ENCODE peak calls at places on chromosomes 7 and 10, in eight cellular contexts. P, Q, A, F, E, D, K and Y are unnamed samples.

GRCh38 chr7:148607151-148607661 is 16.6 kb downstream of the C7orf33 start:
- DNase-seq in E (no peak), A (no peak), Q (no peak), D (peak; percentile 67), F (no peak), K (peak; percentile 51), P (no peak), Y (no peak)

GRCh38 chr10:132036153-132036886 is 29.4 kb upstream of the JAKMIP3 start:
- DNase-seq in Q (peak; percentile 54), K (peak; percentile 70), F (no peak), D (peak; percentile 40), A (peak; percentile 9), P (no peak), E (no peak), Y (no peak)

GRCh38 chr10:26242752-26243151 is 26.2 kb downstream of the GAD2 start:
- DNase-seq in Q (no peak), K (peak; percentile 92), A (no peak), D (no peak), F (no peak), P (no peak), E (no peak), Y (no peak)

GRCh38 chr7:94028768-94029167 is 24.6 kb upstream of the BET1 start:
- DNase-seq in E (no peak), F (no peak), K (no peak), A (peak; percentile 78), P (no peak), D (no peak), Q (peak; percentile 53), Y (peak; percentile 73)

GRCh38 chr7:99379043-99379577 is 4.6 kb downstream of the ARPC1B start:
- DNase-seq in E (peak; percentile 97), Q (peak; percentile 98), P (no peak), F (no peak), K (no peak), A (peak; percentile 87), D (no peak), Y (peak; percentile 84)

GRCh38 chr7:55339033-55339995 is 25.8 kb upstream of the LANCL2 start:
- DNase-seq in D (no peak), K (no peak), Q (no peak), A (no peak), F (no peak), P (no peak), E (no peak), Y (no peak)

GRCh38 chr7:86643478-86644281 is at the start of gene GRM3:
- DNase-seq in F (no peak), P (no peak), E (no peak), K (peak; percentile 96), Q (peak; percentile 5), D (peak; percentile 80), A (peak; percentile 0), Y (no peak)

GRCh38 chr7:149827089-149827981 is 10.8 kb upstream of the ZNF862 start:
- DNase-seq in A (no peak), F (no peak), Q (no peak), D (no peak), K (no peak), P (no peak), E (no peak), Y (no peak)

GRCh38 chr7:37289347-37289746 is 159.3 kb downstream of the ELMO1 start:
- DNase-seq in Q (no peak), F (no peak), P (no peak), K (no peak), E (no peak), A (no peak), D (no peak), Y (no peak)

GRCh38 chr7:90178592-90179279 is 24.5 kb downstream of the STEAP1 start:
- DNase-seq in K (peak; percentile 4), E (peak; percentile 85), Q (peak; percentile 95), A (peak; percentile 93), F (no peak), P (peak; percentile 97), D (no peak), Y (peak; percentile 90)

GRCh38 chr10:91597397-91597881 is 35.4 kb downstream of the PPP1R3C start:
- DNase-seq in E (no peak), A (peak; percentile 53), K (no peak), P (no peak), F (no peak), D (no peak), Q (peak; percentile 42), Y (no peak)

GRCh38 chr7:45652630-45653029 is 78.5 kb downstream of the ADCY1 start:
- DNase-seq in E (no peak), A (no peak), P (no peak), D (no peak), F (no peak), Q (no peak), K (no peak), Y (no peak)

GRCh38 chr7:87876759-87877234 is 504 bp downstream of the DBF4 start:
- DNase-seq in P (no peak), Q (peak; percentile 88), E (peak; percentile 69), A (peak; percentile 64), K (peak; percentile 84), D (peak; percentile 53), F (peak; percentile 68), Y (peak; percentile 46)

GRCh38 chr10:103512591-103513382 is 19.3 kb downstream of the NEURL1 start:
- DNase-seq in D (peak; percentile 24), P (no peak), F (no peak), A (no peak), Q (no peak), K (no peak), E (no peak), Y (no peak)

GRCh38 chr10:68330852-68331454 is 911 bp upstream of the HNRNPH3 start:
- DNase-seq in K (peak; percentile 9), Q (peak; percentile 71), E (no peak), D (peak; percentile 29), F (peak; percentile 28), P (no peak), A (peak; percentile 40), Y (peak; percentile 14)

GRCh38 chr7:106166651-106167342 is 54.7 kb upstream of the SYPL1 start:
- DNase-seq in K (peak; percentile 82), F (peak; percentile 51), Q (peak; percentile 81), E (peak; percentile 69), A (peak; percentile 73), P (peak; percentile 68), D (peak; percentile 41), Y (peak; percentile 63)

DNA sequence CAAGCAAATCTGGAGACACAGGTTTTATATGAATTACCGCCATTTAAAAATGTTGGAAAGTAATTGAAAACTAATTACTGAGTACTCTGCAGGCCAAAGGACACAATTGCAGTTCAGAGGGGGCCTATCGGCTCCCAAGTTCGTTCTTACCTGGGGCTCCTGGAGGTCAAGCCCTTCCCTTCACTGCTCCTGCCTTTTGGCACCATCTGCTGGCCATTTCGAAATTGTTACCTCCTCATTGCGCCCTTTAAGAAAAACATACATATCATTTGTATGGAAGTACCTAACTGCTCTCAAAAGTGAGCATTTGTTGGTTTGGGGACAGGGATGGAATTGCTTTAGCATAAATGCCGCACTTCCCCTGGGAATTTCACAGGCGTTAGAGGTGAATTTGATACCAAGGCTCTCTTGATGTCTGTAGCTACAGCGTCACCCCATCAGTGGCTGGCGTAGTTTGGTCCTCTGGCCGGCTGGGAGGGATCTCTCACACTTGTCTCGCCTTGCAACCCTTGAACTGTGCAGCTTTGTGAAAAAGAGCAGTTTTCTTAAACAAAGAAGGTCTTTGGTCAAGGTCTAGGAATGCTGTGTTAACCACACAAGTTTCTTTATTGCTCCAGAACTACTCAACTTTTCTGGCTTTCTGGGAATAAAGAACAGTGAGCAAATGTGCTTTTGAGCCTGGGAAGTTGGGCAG is 219.9 kb downstream of the ARHGAP21 start:
- DNase-seq in K (peak; percentile 56), Q (peak; percentile 56), F (peak; percentile 42), P (peak; percentile 48), E (peak; percentile 33), D (peak; percentile 76), A (peak; percentile 79), Y (peak; percentile 78)
- H2AFZ ChIP-seq in K (no peak overlapping the region), Q (no peak overlapping the region), F (no peak overlapping the region), P (no peak overlapping the region), E (no peak overlapping the region), D (no peak overlapping the region), A (no peak overlapping the region), Y (no peak overlapping the region)

GRCh38 chr10:36474456-36474855 is 650.9 kb upstream of the ANKRD30A start:
- DNase-seq in F (no peak), A (no peak), P (no peak), D (no peak), K (no peak), E (no peak), Q (no peak), Y (no peak)

GRCh38 chr10:36475746-36476145 is 649.7 kb upstream of the ANKRD30A start:
- DNase-seq in Q (peak; percentile 26), A (no peak), K (no peak), E (no peak), F (no peak), P (no peak), D (no peak), Y (no peak)

GRCh38 chr10:36479073-36479472 is 646.3 kb upstream of the ANKRD30A start:
- DNase-seq in Q (no peak), P (no peak), F (no peak), A (no peak), D (no peak), K (no peak), E (no peak), Y (no peak)

GRCh38 chr10:36473122-36473521 is 652.3 kb upstream of the ANKRD30A start:
- DNase-seq in Q (no peak), P (no peak), A (no peak), F (no peak), E (no peak), D (no peak), K (no peak), Y (no peak)

GRCh38 chr10:36476399-36476798 is 649.0 kb upstream of the ANKRD30A start:
- DNase-seq in K (no peak), E (no peak), P (no peak), A (no peak), D (no peak), F (no peak), Q (no peak), Y (no peak)
- H3K9ac ChIP-seq in K (no peak overlapping the region), E (no peak overlapping the region), P (no peak overlapping the region), A (no peak overlapping the region), D (no peak overlapping the region), F (no peak overlapping the region), Q (no peak overlapping the region), Y (no peak overlapping the region)

DNA sequence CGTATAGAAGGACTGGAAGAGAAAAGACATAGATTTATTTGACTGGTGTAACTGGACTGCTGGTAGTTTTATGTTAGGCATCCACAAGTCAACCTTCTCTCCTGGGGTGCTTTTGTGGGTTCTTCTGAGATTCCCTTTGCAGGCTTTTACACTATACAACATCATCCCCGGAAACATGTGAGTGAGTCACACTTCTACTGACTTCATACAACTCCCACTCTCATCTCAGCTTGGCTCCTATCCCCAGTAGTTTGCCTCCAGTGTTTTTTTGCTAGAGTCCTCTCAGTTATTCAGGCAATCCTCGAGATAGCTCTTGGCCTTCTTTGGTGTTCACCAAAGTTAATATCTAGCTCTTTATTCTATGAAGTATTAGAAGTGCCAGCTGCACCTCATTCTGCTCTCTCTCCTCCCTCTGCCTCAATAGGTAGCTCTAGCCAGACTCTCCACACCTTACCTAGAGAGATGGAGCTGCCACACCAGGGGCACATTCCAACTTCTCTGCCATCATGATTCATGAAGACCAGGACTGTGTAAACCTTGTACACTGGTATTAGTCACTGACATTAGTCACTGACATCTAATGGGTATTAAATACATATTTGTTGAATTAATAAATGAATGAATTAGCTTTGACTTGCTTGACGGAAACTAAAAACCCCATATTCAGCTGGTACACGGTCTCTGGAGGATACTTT is 281.9 kb downstream of the PPP1R3A start:
- DNase-seq in Q (peak; percentile 18), P (no peak), D (no peak), K (no peak), E (no peak), F (no peak), A (peak; percentile 64), Y (peak; percentile 55)
- H2AFZ ChIP-seq in Q (no peak overlapping the region), P (no peak overlapping the region), D (no peak overlapping the region), K (no peak overlapping the region), E (no peak overlapping the region), F (no peak overlapping the region), A (no peak overlapping the region), Y (no peak overlapping the region)

GRCh38 chr10:101142533-101143353 is 11.6 kb downstream of the TLX1 start:
- DNase-seq in A (no peak), F (no peak), E (no peak), K (no peak), D (no peak), P (no peak), Q (no peak), Y (no peak)
- H3K9ac ChIP-seq in A (no peak overlapping the region), F (no peak overlapping the region), E (no peak overlapping the region), K (no peak overlapping the region), D (no peak overlapping the region), P (no peak overlapping the region), Q (no peak overlapping the region), Y (no peak overlapping the region)